ENCODE peak calls at places on chromosome 2, in six cellular contexts. One of them, this sample, is unnamed.

GRCh38 chr2:130854301-130854700 is 17.6 kb downstream of the ARHGEF4 start:
- DNase-seq in NCI-H524 treated with DMSO at 0.1 percent for 48 hours: no peak
- DNase-seq in SW480: no peak
- DNase-seq in cardiac fibroblast: no peak
- DNase-seq in CD4-positive, alpha-beta T cell: no peak
- DNase-seq in PC-3: no peak
- DNase-seq in this sample: peak

GRCh38 chr2:212032536-212033219 is 505.9 kb downstream of the ERBB4 start:
- DNase-seq in CD4-positive, alpha-beta T cell: no peak
- DNase-seq in PC-3: peak
- DNase-seq in SW480: no peak
- DNase-seq in NCI-H524 treated with DMSO at 0.1 percent for 48 hours: no peak
- DNase-seq in cardiac fibroblast: peak
- DNase-seq in this sample: no peak

GRCh38 chr2:11675423-11676112 is 5.6 kb upstream of the NTSR2 start:
- DNase-seq in CD4-positive, alpha-beta T cell: no peak
- DNase-seq in cardiac fibroblast: no peak
- DNase-seq in PC-3: no peak
- DNase-seq in NCI-H524 treated with DMSO at 0.1 percent for 48 hours: no peak
- DNase-seq in SW480: no peak
- DNase-seq in this sample: no peak

GRCh38 chr2:20135631-20136050 is 84.2 kb upstream of the LAPTM4A start:
- DNase-seq in cardiac fibroblast: peak
- DNase-seq in NCI-H524 treated with DMSO at 0.1 percent for 48 hours: no peak
- DNase-seq in CD4-positive, alpha-beta T cell: no peak
- DNase-seq in PC-3: peak
- DNase-seq in SW480: peak
- DNase-seq in this sample: no peak

GRCh38 chr2:16622399-16622968 is 43.1 kb downstream of the CYRIA start:
- DNase-seq in PC-3: no peak
- DNase-seq in cardiac fibroblast: no peak
- DNase-seq in CD4-positive, alpha-beta T cell: no peak
- DNase-seq in SW480: no peak
- DNase-seq in NCI-H524 treated with DMSO at 0.1 percent for 48 hours: no peak
- DNase-seq in this sample: no peak

GRCh38 chr2:219570924-219571310 is 422 bp downstream of the OBSL1 start:
- DNase-seq in PC-3: no peak
- DNase-seq in SW480: no peak
- DNase-seq in cardiac fibroblast: peak
- DNase-seq in CD4-positive, alpha-beta T cell: no peak
- DNase-seq in NCI-H524 treated with DMSO at 0.1 percent for 48 hours: no peak
- DNase-seq in this sample: no peak

GRCh38 chr2:830419-831224 is 120.0 kb upstream of the SNTG2 start:
- DNase-seq in CD4-positive, alpha-beta T cell: no peak
- DNase-seq in PC-3: no peak
- DNase-seq in cardiac fibroblast: no peak
- DNase-seq in NCI-H524 treated with DMSO at 0.1 percent for 48 hours: no peak
- DNase-seq in SW480: no peak
- DNase-seq in this sample: no peak

GRCh38 chr2:64937341-64938230 is 51.6 kb upstream of the SLC1A4 start:
- DNase-seq in CD4-positive, alpha-beta T cell: no peak
- DNase-seq in NCI-H524 treated with DMSO at 0.1 percent for 48 hours: no peak
- DNase-seq in cardiac fibroblast: no peak
- DNase-seq in PC-3: no peak
- DNase-seq in SW480: no peak
- DNase-seq in this sample: peak

GRCh38 chr2:163610817-163611556 is 124.8 kb downstream of the FIGN start:
- DNase-seq in cardiac fibroblast: no peak
- DNase-seq in PC-3: peak
- DNase-seq in CD4-positive, alpha-beta T cell: no peak
- DNase-seq in SW480: peak
- DNase-seq in NCI-H524 treated with DMSO at 0.1 percent for 48 hours: no peak
- DNase-seq in this sample: no peak

GRCh38 chr2:86520153-86520552 is 43.1 kb downstream of the CHMP3 start:
- DNase-seq in NCI-H524 treated with DMSO at 0.1 percent for 48 hours: no peak
- DNase-seq in SW480: no peak
- DNase-seq in PC-3: no peak
- DNase-seq in CD4-positive, alpha-beta T cell: no peak
- DNase-seq in cardiac fibroblast: no peak
- DNase-seq in this sample: no peak

GRCh38 chr2:197208841-197209240 is 101.7 kb downstream of the ANKRD44 start:
- DNase-seq in PC-3: no peak
- DNase-seq in NCI-H524 treated with DMSO at 0.1 percent for 48 hours: no peak
- DNase-seq in cardiac fibroblast: no peak
- DNase-seq in CD4-positive, alpha-beta T cell: no peak
- DNase-seq in SW480: no peak
- DNase-seq in this sample: no peak

GRCh38 chr2:157785866-157786662 is 90.1 kb downstream of the ACVR1 start:
- DNase-seq in cardiac fibroblast: no peak
- DNase-seq in CD4-positive, alpha-beta T cell: no peak
- DNase-seq in NCI-H524 treated with DMSO at 0.1 percent for 48 hours: no peak
- DNase-seq in SW480: no peak
- DNase-seq in PC-3: peak
- DNase-seq in this sample: no peak

GRCh38 chr2:36433311-36434217 is 78.0 kb downstream of the CRIM1 start:
- DNase-seq in SW480: no peak
- DNase-seq in cardiac fibroblast: peak
- DNase-seq in NCI-H524 treated with DMSO at 0.1 percent for 48 hours: no peak
- DNase-seq in CD4-positive, alpha-beta T cell: no peak
- DNase-seq in PC-3: peak
- DNase-seq in this sample: no peak

GRCh38 chr2:74953796-74954499 is 4.5 kb upstream of the POLE4 start:
- DNase-seq in cardiac fibroblast: no peak
- DNase-seq in PC-3: no peak
- DNase-seq in CD4-positive, alpha-beta T cell: no peak
- DNase-seq in NCI-H524 treated with DMSO at 0.1 percent for 48 hours: no peak
- DNase-seq in SW480: no peak
- DNase-seq in this sample: no peak

GRCh38 chr2:239824051-239824694 is 201.0 kb downstream of the NDUFA10 start:
- DNase-seq in NCI-H524 treated with DMSO at 0.1 percent for 48 hours: no peak
- DNase-seq in cardiac fibroblast: no peak
- DNase-seq in CD4-positive, alpha-beta T cell: peak
- DNase-seq in PC-3: peak
- DNase-seq in SW480: peak
- DNase-seq in this sample: peak

GRCh38 chr2:17709897-17710296 is 43.7 kb downstream of the SMC6 start:
- DNase-seq in PC-3: no peak
- DNase-seq in cardiac fibroblast: no peak
- DNase-seq in CD4-positive, alpha-beta T cell: no peak
- DNase-seq in NCI-H524 treated with DMSO at 0.1 percent for 48 hours: no peak
- DNase-seq in SW480: no peak
- DNase-seq in this sample: no peak

GRCh38 chr2:229297284-229297683 is 26.2 kb upstream of the PID1 start:
- DNase-seq in cardiac fibroblast: peak
- DNase-seq in NCI-H524 treated with DMSO at 0.1 percent for 48 hours: no peak
- DNase-seq in SW480: no peak
- DNase-seq in CD4-positive, alpha-beta T cell: no peak
- DNase-seq in PC-3: no peak
- DNase-seq in this sample: no peak

GRCh38 chr2:174635747-174636399 is 38.3 kb upstream of the WIPF1 start:
- DNase-seq in SW480: no peak
- DNase-seq in CD4-positive, alpha-beta T cell: no peak
- DNase-seq in cardiac fibroblast: peak
- DNase-seq in NCI-H524 treated with DMSO at 0.1 percent for 48 hours: no peak
- DNase-seq in PC-3: no peak
- DNase-seq in this sample: no peak

GRCh38 chr2:134258684-134259408 is 5.0 kb downstream of the MGAT5 start:
- DNase-seq in PC-3: no peak
- DNase-seq in CD4-positive, alpha-beta T cell: peak
- DNase-seq in NCI-H524 treated with DMSO at 0.1 percent for 48 hours: no peak
- DNase-seq in SW480: no peak
- DNase-seq in cardiac fibroblast: no peak
- DNase-seq in this sample: no peak

GRCh38 chr2:138213624-138214023 is 249.4 kb downstream of the HNMT start:
- DNase-seq in SW480: no peak
- DNase-seq in cardiac fibroblast: no peak
- DNase-seq in PC-3: no peak
- DNase-seq in CD4-positive, alpha-beta T cell: no peak
- DNase-seq in NCI-H524 treated with DMSO at 0.1 percent for 48 hours: no peak
- DNase-seq in this sample: no peak

GRCh38 chr2:142131016-142131714 is at the start of gene LRP1B:
- DNase-seq in CD4-positive, alpha-beta T cell: no peak
- DNase-seq in PC-3: no peak
- DNase-seq in SW480: no peak
- DNase-seq in NCI-H524 treated with DMSO at 0.1 percent for 48 hours: peak
- DNase-seq in cardiac fibroblast: peak
- DNase-seq in this sample: no peak

GRCh38 chr2:149490296-149490695 is 97.3 kb downstream of the MMADHC start:
- DNase-seq in NCI-H524 treated with DMSO at 0.1 percent for 48 hours: no peak
- DNase-seq in cardiac fibroblast: peak
- DNase-seq in SW480: no peak
- DNase-seq in CD4-positive, alpha-beta T cell: no peak
- DNase-seq in PC-3: peak
- DNase-seq in this sample: no peak

GRCh38 chr2:37896319-37896718 is 28.8 kb upstream of the RMDN2 start:
- DNase-seq in NCI-H524 treated with DMSO at 0.1 percent for 48 hours: no peak
- DNase-seq in SW480: no peak
- DNase-seq in PC-3: peak
- DNase-seq in cardiac fibroblast: no peak
- DNase-seq in CD4-positive, alpha-beta T cell: no peak
- DNase-seq in this sample: no peak

GRCh38 chr2:127174176-127174575 is 45.9 kb downstream of the CYP27C1 start:
- DNase-seq in CD4-positive, alpha-beta T cell: no peak
- DNase-seq in cardiac fibroblast: peak
- DNase-seq in SW480: peak
- DNase-seq in NCI-H524 treated with DMSO at 0.1 percent for 48 hours: no peak
- DNase-seq in PC-3: peak
- DNase-seq in this sample: peak

GRCh38 chr2:188902906-188903305 is 71.3 kb upstream of the COL3A1 start:
- DNase-seq in SW480: no peak
- DNase-seq in NCI-H524 treated with DMSO at 0.1 percent for 48 hours: no peak
- DNase-seq in CD4-positive, alpha-beta T cell: no peak
- DNase-seq in PC-3: peak
- DNase-seq in cardiac fibroblast: peak
- DNase-seq in this sample: no peak

GRCh38 chr2:149597050-149598013 is 9.8 kb upstream of the MMADHC start:
- DNase-seq in CD4-positive, alpha-beta T cell: peak
- DNase-seq in cardiac fibroblast: peak
- DNase-seq in SW480: peak
- DNase-seq in NCI-H524 treated with DMSO at 0.1 percent for 48 hours: peak
- DNase-seq in PC-3: peak
- DNase-seq in this sample: no peak

GRCh38 chr2:241309684-241310117 is 5.8 kb downstream of the HDLBP start:
- DNase-seq in NCI-H524 treated with DMSO at 0.1 percent for 48 hours: no peak
- DNase-seq in PC-3: no peak
- DNase-seq in cardiac fibroblast: no peak
- DNase-seq in CD4-positive, alpha-beta T cell: peak
- DNase-seq in SW480: no peak
- DNase-seq in this sample: peak

GRCh38 chr2:15610430-15610952 is 18.8 kb downstream of the DDX1 start:
- DNase-seq in SW480: no peak
- DNase-seq in cardiac fibroblast: no peak
- DNase-seq in NCI-H524 treated with DMSO at 0.1 percent for 48 hours: no peak
- DNase-seq in PC-3: no peak
- DNase-seq in CD4-positive, alpha-beta T cell: no peak
- DNase-seq in this sample: no peak